ENCODE peak calls at places on chromosomes 16 and 17, in nine cellular contexts. C is COR-L47; O is left ventricle myocardium inferior; F is EL; M is fibroblast of lung; S is endothelial cell; T is cardiac muscle cell; A is SK-N-MC; Z is activated CD4-positive, alpha-beta T cell treated with anti-CD3 and anti-CD28 coated beads, Interleukin-2, amount 10 ng/mL, durations not matched to agents 24 days and 14 days. R is an unnamed sample.

GRCh38 chr17:76166168-76166567 is 25.1 kb upstream of the FOXJ1 start:
- DNase-seq in C (no peak), O (no peak), F (peak), M (peak), S (no peak), T (no peak), A (no peak), Z (no peak), R (no peak)

GRCh38 chr16:850668-851067 is 50.1 kb upstream of the GNG13 start:
- DNase-seq in C (no peak), O (no peak), F (no peak), M (no peak), S (no peak), T (no peak), A (no peak), Z (no peak), R (no peak)

GRCh38 chr17:81295031-81295677 is at the start of gene SLC38A10:
- DNase-seq in C (peak), O (peak), F (peak), M (peak), S (peak), T (peak), A (no peak), Z (peak), R (no peak)

GRCh38 chr16:48075398-48075797 is 80.4 kb downstream of the ABCC12 start:
- DNase-seq in C (no peak), O (no peak), F (peak), M (peak), S (no peak), T (no peak), A (no peak), Z (no peak), R (no peak)

GRCh38 chr17:5139454-5139725 is 23.6 kb downstream of the USP6 start:
- DNase-seq in C (no peak), O (no peak), F (no peak), M (no peak), S (no peak), T (no peak), A (no peak), Z (no peak), R (no peak)

GRCh38 chr17:75845058-75845711 is 981 bp upstream of the UNC13D start:
- DNase-seq in C (peak), O (peak), F (peak), M (peak), S (peak), T (peak), A (no peak), Z (peak), R (peak)

GRCh38 chr17:7655541-7655840 is 4.8 kb downstream of the ATP1B2 start:
- DNase-seq in C (no peak), O (no peak), F (no peak), M (no peak), S (no peak), T (no peak), A (no peak), Z (no peak), R (no peak)

GRCh38 chr17:45756266-45756989 is 27.7 kb upstream of the CRHR1 start:
- DNase-seq in C (peak), O (no peak), F (no peak), M (no peak), S (no peak), T (no peak), A (no peak), Z (no peak), R (no peak)

GRCh38 chr17:43125967-43126910 is 1.1 kb upstream of the BRCA1 start:
- DNase-seq in C (no peak), O (no peak), F (peak), M (peak), S (no peak), T (no peak), A (no peak), Z (peak), R (no peak)

GRCh38 chr16:58098207-58099096 is 30.7 kb downstream of the CFAP20 start:
- DNase-seq in C (peak), O (no peak), F (peak), M (no peak), S (no peak), T (no peak), A (no peak), Z (no peak), R (no peak)

GRCh38 chr16:2520784-2521577 is 810 bp downstream of the AMDHD2 start:
- DNase-seq in C (no peak), O (no peak), F (no peak), M (no peak), S (no peak), T (no peak), A (no peak), Z (peak), R (no peak)

GRCh38 chr16:85901760-85902365 is 2.9 kb downstream of the IRF8 start:
- DNase-seq in C (no peak), O (no peak), F (no peak), M (no peak), S (no peak), T (no peak), A (no peak), Z (no peak), R (no peak)

GRCh38 chr17:29778936-29779811 is 150.9 kb downstream of the SSH2 start:
- DNase-seq in C (peak), O (peak), F (peak), M (peak), S (peak), T (peak), A (peak), Z (peak), R (no peak)

GRCh38 chr17:42428141-42428944 is 5.3 kb upstream of the CAVIN1 start:
- DNase-seq in C (no peak), O (no peak), F (peak), M (peak), S (peak), T (peak), A (peak), Z (peak), R (peak)

R was measured in LNCaP clone FGC.